ENCODE peak calls at places on chromosome 12, in six cellular contexts. H is heart left ventricle; L is endodermal cell; A is trophoblast cell; U is uterus; F is CD8-positive, alpha-beta memory T cell. J is an unnamed sample.

GRCh38 chr12:65019696-65020095 is 101.4 kb downstream of the WIF1 start:
- DNase-seq in H (no peak), L (no peak), A (no peak), U (no peak), F (no peak), J (no peak)

GRCh38 chr12:128402481-128402880 is 135.5 kb downstream of the TMEM132C start:
- DNase-seq in H (no peak), L (peak; percentile 60), A (no peak), U (no peak), F (no peak), J (no peak)

GRCh38 chr12:102522768-102523167 is 42.4 kb upstream of the IGF1 start:
- DNase-seq in H (no peak), L (peak; percentile 69), A (no peak), U (no peak), F (no peak), J (no peak)

GRCh38 chr12:80195143-80195726 is 95.9 kb downstream of the OTOGL start:
- DNase-seq in H (no peak), L (peak; percentile 77), A (peak; percentile 8), U (no peak), F (no peak), J (no peak)

GRCh38 chr12:115232455-115233156 is 548.6 kb upstream of the TBX3 start:
- DNase-seq in H (no peak), L (no peak), A (peak; percentile 56), U (no peak), F (no peak), J (no peak)

GRCh38 chr12:12896261-12896660 is 4.9 kb downstream of the GPRC5A start:
- DNase-seq in H (no peak), L (no peak), A (no peak), U (no peak), F (no peak), J (no peak)

GRCh38 chr12:46300906-46301305 is 32.1 kb upstream of the SLC38A1 start:
- DNase-seq in H (peak; percentile 46), L (no peak), A (no peak), U (no peak), F (no peak), J (no peak)

GRCh38 chr12:132389526-132390286 is 60.3 kb upstream of the GALNT9 start:
- DNase-seq in H (peak; percentile 6), L (no peak), A (no peak), U (no peak), F (no peak), J (no peak)

GRCh38 chr12:102873077-102873476 is 44.0 kb downstream of the PAH start:
- DNase-seq in H (no peak), L (no peak), A (no peak), U (no peak), F (no peak), J (no peak)

GRCh38 chr12:68378859-68379628 is 46.9 kb upstream of the MDM1 start:
- DNase-seq in H (peak; percentile 32), L (no peak), A (no peak), U (no peak), F (no peak), J (no peak)

GRCh38 chr12:27709932-27710591 is 570 bp upstream of the MRPS35 start:
- DNase-seq in H (no peak), L (no peak), A (peak; percentile 14), U (no peak), F (no peak), J (no peak)

GRCh38 chr12:127083028-127083949 is 1183.7 kb upstream of the TMEM132C start:
- DNase-seq in H (no peak), L (no peak), A (no peak), U (no peak), F (no peak), J (peak; percentile 20)

GRCh38 chr12:47378907-47379306 is 299.1 kb upstream of the AMIGO2 start:
- DNase-seq in H (no peak), L (no peak), A (no peak), U (no peak), F (no peak), J (no peak)

GRCh38 chr12:116969615-116970575 is 59.1 kb downstream of the FBXW8 start:
- DNase-seq in H (peak; percentile 78), L (peak; percentile 50), A (no peak), U (no peak), F (no peak), J (no peak)

GRCh38 chr12:20150835-20151234 is 217.5 kb upstream of the PDE3A start:
- DNase-seq in H (no peak), L (no peak), A (no peak), U (no peak), F (no peak), J (no peak)

GRCh38 chr12:1881301-1881700 is 37.2 kb downstream of the CACNA2D4 start:
- DNase-seq in H (no peak), L (peak; percentile 32), A (no peak), U (no peak), F (no peak), J (no peak)

GRCh38 chr12:57834086-57834876 is 12.2 kb downstream of the CTDSP2 start:
- DNase-seq in H (no peak), L (no peak), A (no peak), U (no peak), F (no peak), J (no peak)

GRCh38 chr12:57836442-57837375 is 9.8 kb downstream of the CTDSP2 start:
- DNase-seq in H (peak; percentile 90), L (peak; percentile 78), A (no peak), U (peak; percentile 89), F (no peak), J (peak; percentile 26)

GRCh38 chr12:57832966-57833365 is 13.6 kb downstream of the CTDSP2 start:
- DNase-seq in H (no peak), L (no peak), A (no peak), U (no peak), F (no peak), J (no peak)

GRCh38 chr12:57835366-57836288 is 10.9 kb downstream of the CTDSP2 start:
- DNase-seq in H (no peak), L (no peak), A (no peak), U (no peak), F (no peak), J (no peak)

GRCh38 chr12:57833672-57834071 is 12.9 kb downstream of the CTDSP2 start:
- DNase-seq in H (no peak), L (no peak), A (no peak), U (no peak), F (no peak), J (no peak)
- H3K27ac ChIP-seq in H (peak overlapping the region; percentile 49), L (peak overlapping the region; percentile 74), A (no peak overlapping the region), U (peak overlapping the region; percentile 96), F (no peak overlapping the region), J (peak overlapping the region; percentile 54)

GRCh38 chr12:56346663-56347062 is 8.0 kb downstream of the IL23A start:
- DNase-seq in H (no peak), L (peak; percentile 86), A (no peak), U (no peak), F (no peak), J (no peak)
- H3K4me1 ChIP-seq in H (no peaks in the 10 kb centered on the region), L (no peaks in the 10 kb centered on the region), A (peaks cover 5% of the 10 kb centered on the region), U (no peaks in the 10 kb centered on the region), F (no peaks in the 10 kb centered on the region), J (no peaks in the 10 kb centered on the region)

GRCh38 chr12:53045646-53046045 is 4.2 kb upstream of the TNS2 start:
- DNase-seq in H (peak; percentile 32), L (peak; percentile 50), A (no peak), U (peak; percentile 41), F (no peak), J (no peak)

GRCh38 chr12:53044052-53044581 is 5.7 kb upstream of the TNS2 start:
- DNase-seq in H (peak; percentile 61), L (peak; percentile 77), A (no peak), U (peak; percentile 31), F (no peak), J (no peak)

GRCh38 chr12:53042607-53043454 is 7.0 kb upstream of the TNS2 start:
- DNase-seq in H (no peak), L (peak; percentile 76), A (no peak), U (no peak), F (no peak), J (no peak)

GRCh38 chr12:53046655-53047220 is 3.1 kb upstream of the TNS2 start:
- DNase-seq in H (peak; percentile 94), L (peak; percentile 91), A (no peak), U (peak; percentile 90), F (no peak), J (peak; percentile 42)

GRCh38 chr12:53044896-53045571 is 4.8 kb upstream of the TNS2 start:
- DNase-seq in H (no peak), L (peak; percentile 58), A (no peak), U (no peak), F (no peak), J (no peak)
- H3K27ac ChIP-seq in H (peak overlapping the region; percentile 100), L (no peak overlapping the region), A (no peak overlapping the region), U (peak overlapping the region; percentile 99), F (no peak overlapping the region), J (no peak overlapping the region)

GRCh38 chr12:106774808-106775524 is 484 bp downstream of the RIC8B start:
- DNase-seq in H (no peak), L (no peak), A (no peak), U (no peak), F (no peak), J (peak; percentile 18)
- H3K4me1 ChIP-seq in H (peaks cover 26% of the 10 kb centered on the region), L (no peaks in the 10 kb centered on the region), A (no peaks in the 10 kb centered on the region), U (no peaks in the 10 kb centered on the region), F (peaks cover 18% of the 10 kb centered on the region), J (peaks cover 19% of the 10 kb centered on the region)

DNA sequence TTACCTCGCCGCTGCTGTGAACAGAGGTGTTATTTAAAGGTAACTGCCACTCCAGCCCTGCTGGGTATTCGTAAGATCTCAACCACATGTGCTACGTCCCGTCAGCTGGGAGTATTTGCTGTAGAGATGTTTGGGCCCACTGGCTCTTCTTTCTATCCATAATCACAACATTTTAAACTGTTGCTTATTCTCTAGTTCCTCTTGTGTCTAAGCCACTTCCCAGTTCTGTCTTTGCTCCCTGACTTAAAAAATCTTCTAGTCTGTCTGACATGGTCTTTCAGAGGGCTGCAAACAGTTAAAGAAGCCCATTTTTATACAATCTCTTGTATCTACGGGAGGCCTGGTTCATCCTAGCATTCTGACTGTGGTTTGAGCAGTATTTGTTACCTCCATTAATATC is 33.2 kb upstream of the HELB start:
- DNase-seq in H (no peak), L (no peak), A (no peak), U (no peak), F (no peak), J (no peak)
- H3K27ac ChIP-seq in H (no peak overlapping the region), L (no peak overlapping the region), A (no peak overlapping the region), U (no peak overlapping the region), F (no peak overlapping the region), J (no peak overlapping the region)

GRCh38 chr12:124497039-124497438 is 70.4 kb downstream of the NCOR2 start:
- DNase-seq in H (no peak), L (no peak), A (no peak), U (no peak), F (no peak), J (no peak)
- H3K4me1 ChIP-seq in H (peaks cover 91% of the 10 kb centered on the region), L (peaks cover 18% of the 10 kb centered on the region), A (peaks cover 31% of the 10 kb centered on the region), U (peaks cover 23% of the 10 kb centered on the region), F (peaks cover 14% of the 10 kb centered on the region), J (no peaks in the 10 kb centered on the region)

GRCh38 chr12:93185369-93185741 is 192.4 kb upstream of the NUDT4 start:
- DNase-seq in H (no peak), L (no peak), A (no peak), U (no peak), F (no peak), J (no peak)

GRCh38 chr12:93186131-93186530 is 191.6 kb upstream of the NUDT4 start:
- DNase-seq in H (no peak), L (no peak), A (peak; percentile 21), U (no peak), F (no peak), J (no peak)

GRCh38 chr12:93186621-93187020 is 191.1 kb upstream of the NUDT4 start:
- DNase-seq in H (no peak), L (no peak), A (no peak), U (no peak), F (no peak), J (no peak)

GRCh38 chr12:93183940-93184663 is 193.6 kb upstream of the NUDT4 start:
- DNase-seq in H (peak; percentile 71), L (no peak), A (no peak), U (peak; percentile 63), F (no peak), J (peak; percentile 42)

GRCh38 chr12:93184664-93185368 is 192.9 kb upstream of the NUDT4 start:
- DNase-seq in H (peak; percentile 40), L (no peak), A (no peak), U (no peak), F (no peak), J (no peak)
- H3K27ac ChIP-seq in H (peak overlapping the region; percentile 88), L (no peak overlapping the region), A (no peak overlapping the region), U (peak overlapping the region; percentile 68), F (no peak overlapping the region), J (no peak overlapping the region)

J was measured in naive thymus-derived CD4-positive, alpha-beta T cell.